ENCODE peak calls at places on chromosome 11, in nine cellular contexts. M is A549, E is stomach, A is IMR-90, W is body of pancreas, H is esophagus squamous epithelium, Y is GM12878, I is Peyer's patch, O is ovary. G is an unnamed sample.

GRCh38 chr11:13668957-13669521 is 571 bp downstream of the FAR1 start:
- DNase-seq in Y (no peak), O (no peak), M (peak), H (no peak), E (peak), W (peak), A (peak), I (peak), G (no peak)

GRCh38 chr11:19844806-19845205 is 132.2 kb downstream of the NAV2 start:
- DNase-seq in I (no peak), E (no peak), O (no peak), M (no peak), H (no peak), Y (no peak), A (no peak), W (no peak), G (no peak)

GRCh38 chr11:105315287-105315686 is 175.7 kb upstream of the CARD18 start:
- DNase-seq in W (no peak), O (no peak), I (no peak), Y (no peak), M (no peak), A (no peak), E (no peak), H (no peak), G (no peak)

GRCh38 chr11:72584293-72584921 is 89.8 kb downstream of the PDE2A start:
- DNase-seq in I (peak), M (no peak), H (no peak), A (peak), W (peak), Y (no peak), O (peak), E (peak), G (no peak)

GRCh38 chr11:1087961-1088926 is 13.6 kb downstream of the MUC2 start:
- DNase-seq in Y (no peak), I (no peak), O (no peak), H (no peak), E (no peak), W (no peak), A (no peak), M (no peak), G (no peak)

GRCh38 chr11:19770277-19770676 is 57.6 kb downstream of the NAV2 start:
- DNase-seq in W (no peak), I (no peak), H (no peak), M (no peak), O (no peak), E (no peak), Y (no peak), A (no peak), G (no peak)

GRCh38 chr11:81033779-81034550 is 1593.1 kb upstream of the TENM4 start:
- DNase-seq in M (no peak), A (no peak), E (no peak), O (no peak), Y (no peak), I (no peak), H (no peak), W (no peak), G (no peak)

GRCh38 chr11:44982496-44983062 is 31.9 kb upstream of the TP53I11 start:
- DNase-seq in H (no peak), A (no peak), E (no peak), I (peak), Y (no peak), O (no peak), W (no peak), M (no peak), G (no peak)

GRCh38 chr11:117316197-117316961 is at the start of gene BACE1:
- DNase-seq in M (peak), W (peak), I (peak), E (peak), A (peak), Y (no peak), O (peak), H (no peak), G (peak)

GRCh38 chr11:126518130-126518995 is 162.9 kb downstream of the ST3GAL4 start:
- DNase-seq in E (no peak), A (no peak), H (no peak), Y (no peak), M (no peak), O (no peak), W (no peak), I (no peak), G (no peak)
- H3K4me3 ChIP-seq in E (no peak), A (no peak), H (no peak), Y (no peak), M (no peak), O (no peak), W (no peak), I (no peak), G (no peak)

DNA sequence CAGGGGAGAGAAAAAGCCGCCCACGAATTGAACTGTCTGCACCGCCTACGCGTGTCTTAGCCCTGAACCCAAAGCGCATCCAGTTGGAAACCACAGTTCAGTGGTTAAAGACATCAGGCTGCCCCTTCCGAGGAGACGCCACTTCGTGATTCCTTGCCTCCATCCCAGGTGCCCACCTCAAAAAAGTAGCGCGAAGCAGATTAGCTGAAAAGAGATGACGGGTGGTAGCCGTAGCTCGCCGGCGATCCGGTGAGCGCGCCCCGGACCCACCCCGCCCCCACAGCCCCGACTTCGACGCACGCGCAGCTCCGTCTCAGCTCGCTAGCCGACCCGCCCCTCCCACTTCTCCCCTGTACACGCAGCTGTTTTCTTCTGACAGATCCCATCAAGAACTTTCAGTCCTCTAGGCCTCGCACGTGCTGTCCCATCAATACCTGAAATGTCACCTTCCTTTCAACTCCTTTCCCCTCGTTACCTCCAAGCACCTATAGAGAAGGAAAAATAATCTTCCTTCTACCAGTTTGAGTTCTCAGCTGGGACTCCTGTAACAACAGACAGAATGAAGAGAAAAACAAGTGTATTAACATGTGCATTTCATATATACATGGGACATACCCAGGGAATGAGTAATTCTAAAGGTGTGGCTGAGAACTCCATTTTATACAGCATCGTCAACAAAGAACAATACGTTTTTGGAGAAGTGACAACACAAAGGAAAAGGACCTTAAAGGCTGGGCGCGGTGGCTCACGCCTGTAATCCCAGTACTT is 49.5 kb downstream of the OR4D9 start:
- DNase-seq in W (peak), Y (peak), E (peak), I (peak), H (peak), O (peak), A (peak), M (peak), G (peak)
- TF ChIP-seq POLR2A in W (peak), Y (peak), E (no peak), I (no peak), H (peak), O (peak), A (no peak), M (no peak), G (peak)

GRCh38 chr11:65181569-65182257 is at the start of gene CAPN1:
- DNase-seq in M (peak), A (peak), Y (peak), O (peak), H (peak), W (peak), E (peak), I (peak), G (peak)
- TF ChIP-seq CTCF in M (no peak), A (no peak), Y (no peak), O (no peak), H (no peak), W (no peak), E (no peak), I (peak), G (no peak)

DNA sequence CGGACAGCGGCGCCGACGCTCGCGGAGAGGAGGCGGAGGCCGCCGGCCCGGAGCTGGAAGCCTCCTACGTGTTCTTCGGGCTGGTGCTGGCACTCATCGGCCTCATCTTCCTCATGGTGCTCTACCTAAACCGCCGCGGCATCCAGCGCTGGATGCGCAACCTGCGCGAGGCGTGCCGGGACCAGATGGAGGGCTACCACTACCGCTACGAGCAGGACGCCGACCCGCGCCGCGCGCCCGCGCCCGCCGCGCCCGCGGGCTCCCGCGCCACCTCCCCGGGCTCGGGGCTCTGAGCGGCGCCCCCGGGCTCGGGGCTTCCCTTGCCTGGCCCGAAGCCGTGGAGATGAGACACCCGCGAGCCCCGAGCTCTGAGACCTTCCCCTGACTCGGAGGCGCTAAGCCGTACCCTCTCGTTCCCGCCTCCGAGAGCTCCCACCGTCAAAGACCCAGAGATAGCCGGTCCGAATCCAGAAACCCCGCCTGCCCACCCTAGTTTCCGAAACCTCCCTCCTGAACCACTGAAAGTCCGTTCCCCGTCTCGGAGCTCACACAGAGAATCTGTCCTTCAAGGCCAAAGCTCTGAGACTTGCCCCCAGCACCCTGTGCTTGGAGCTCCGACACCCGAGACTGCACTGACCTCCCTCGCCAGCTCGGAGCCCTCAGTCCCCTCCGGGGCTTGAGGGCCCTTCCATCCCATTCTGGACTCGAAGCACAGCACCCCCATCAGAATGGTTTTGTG is 1.5 kb downstream of the TPBGL start:
- DNase-seq in O (no peak), W (no peak), A (no peak), E (peak), Y (no peak), H (no peak), M (no peak), I (no peak), G (peak)
- H3K4me3 ChIP-seq in O (peak), W (no peak), A (peak), E (peak), Y (peak), H (peak), M (peak), I (peak), G (no peak)

GRCh38 chr11:119377961-119378667 is 3.4 kb downstream of the USP2 start:
- DNase-seq in M (no peak), E (no peak), W (no peak), O (no peak), Y (no peak), H (no peak), A (no peak), I (no peak), G (no peak)

GRCh38 chr11:119377112-119377901 is 4.2 kb downstream of the USP2 start:
- DNase-seq in W (peak), H (no peak), E (no peak), Y (no peak), O (no peak), A (no peak), M (no peak), I (no peak), G (no peak)

GRCh38 chr11:119380160-119380815 is 1.2 kb downstream of the USP2 start:
- DNase-seq in E (no peak), M (no peak), O (peak), Y (no peak), W (peak), A (no peak), I (no peak), H (no peak), G (no peak)

GRCh38 chr11:119380816-119381185 is 689 bp downstream of the USP2 start:
- DNase-seq in O (no peak), M (no peak), I (no peak), H (no peak), Y (no peak), A (no peak), W (no peak), E (no peak), G (no peak)

GRCh38 chr11:119378851-119379465 is 2.5 kb downstream of the USP2 start:
- DNase-seq in O (no peak), E (no peak), H (no peak), I (no peak), A (no peak), W (no peak), Y (no peak), M (no peak), G (no peak)
- TF ChIP-seq POLR2A in O (no peak), E (no peak), H (no peak), I (no peak), A (no peak), W (no peak), Y (no peak), M (no peak), G (no peak)

DNA sequence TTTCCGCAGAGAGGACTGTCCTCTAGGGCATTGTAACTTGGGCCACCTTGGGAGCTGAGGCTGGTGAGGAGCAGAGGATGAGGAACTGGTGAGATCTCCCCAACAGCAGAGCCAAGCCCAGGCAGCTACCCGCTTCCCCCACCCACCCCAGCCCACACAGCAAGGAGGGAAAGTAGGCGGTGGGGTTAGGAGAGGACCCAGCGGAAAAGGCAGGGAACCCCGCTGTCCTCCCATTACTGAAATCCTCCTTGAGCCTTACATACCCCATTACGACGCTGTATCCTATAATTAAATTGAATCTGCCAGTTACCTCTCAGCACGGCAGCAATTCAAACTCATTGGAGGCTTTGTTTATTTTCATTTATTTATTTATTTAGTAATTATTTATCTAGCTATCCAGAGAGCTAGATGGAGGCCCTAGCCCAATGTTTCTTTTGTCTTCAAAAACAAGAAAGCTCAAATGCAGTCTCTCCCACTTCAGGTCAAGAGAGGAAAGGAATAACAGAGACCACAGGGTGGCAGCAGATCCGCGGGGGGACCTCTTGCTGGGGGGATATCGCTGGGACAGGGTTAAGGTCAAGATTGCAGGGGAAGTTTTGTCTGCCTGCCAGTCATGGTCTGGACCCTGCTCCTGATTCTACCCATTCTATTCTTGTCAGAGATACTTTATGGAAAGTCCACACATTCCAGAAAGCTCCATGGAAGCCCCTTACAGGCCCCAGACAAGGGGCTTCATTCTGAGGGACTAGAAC is 218.0 kb downstream of the ST3GAL4 start:
- DNase-seq in M (no peak), O (no peak), A (no peak), I (no peak), Y (no peak), W (no peak), E (no peak), H (no peak), G (no peak)
- TF ChIP-seq CTCF in M (peak), O (no peak), A (peak), I (no peak), Y (peak), W (no peak), E (no peak), H (no peak), G (no peak)

GRCh38 chr11:26268980-26269660 is 62.8 kb upstream of the ANO3 start:
- DNase-seq in E (no peak), Y (no peak), W (no peak), A (no peak), H (no peak), I (no peak), O (no peak), M (no peak), G (no peak)
- H3K4me3 ChIP-seq in E (no peak), Y (no peak), W (no peak), A (no peak), H (no peak), I (no peak), O (no peak), M (no peak), G (no peak)

GRCh38 chr11:112661571-112661970 is 299.6 kb upstream of the NCAM1 start:
- DNase-seq in A (no peak), Y (no peak), M (no peak), E (no peak), O (no peak), W (no peak), H (no peak), I (no peak), G (no peak)
- TF ChIP-seq POLR2A in A (no peak), Y (no peak), M (no peak), E (no peak), O (no peak), W (no peak), H (no peak), I (no peak), G (no peak)

DNA sequence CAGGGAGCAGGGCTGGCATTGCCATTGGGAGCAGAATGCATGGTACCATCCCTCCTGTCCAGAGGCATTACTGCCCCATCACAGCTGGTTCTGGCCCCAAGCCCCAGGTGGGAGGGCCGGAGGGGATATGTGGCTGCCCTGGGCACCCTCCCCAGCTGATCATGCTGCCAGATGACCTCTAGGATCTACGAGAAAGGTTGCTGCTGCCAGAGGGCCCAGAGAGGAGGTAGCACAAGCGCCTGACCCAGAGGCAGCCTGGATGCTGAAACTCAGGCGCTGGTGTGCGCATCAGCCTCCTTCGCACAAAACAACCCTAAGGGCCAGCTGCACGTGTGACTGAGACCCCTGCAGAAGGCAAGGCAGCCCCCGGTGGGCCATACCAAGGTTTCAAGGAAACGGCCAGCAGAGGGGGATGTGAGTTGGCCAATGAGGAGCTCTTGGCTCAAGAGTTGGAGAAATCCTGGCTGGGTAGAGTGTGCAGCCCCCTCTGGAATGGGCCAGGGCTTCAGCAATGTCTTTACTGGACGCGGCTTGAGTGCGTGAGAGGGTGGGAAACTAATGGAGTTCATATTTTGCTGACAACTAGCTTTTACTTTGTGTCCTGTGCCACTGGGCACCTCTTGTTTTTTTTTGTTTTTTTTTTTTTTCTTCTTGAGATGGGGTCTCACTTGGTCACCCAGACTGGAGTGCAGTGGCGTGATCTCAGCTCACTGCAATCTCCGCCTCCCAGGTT is 88.3 kb upstream of the PARVA start:
- DNase-seq in O (peak), H (no peak), Y (no peak), M (no peak), A (no peak), I (no peak), W (no peak), E (no peak), G (no peak)
- TF ChIP-seq CTCF in O (no peak), H (no peak), Y (no peak), M (peak), A (no peak), I (no peak), W (no peak), E (no peak), G (no peak)

GRCh38 chr11:46674463-46675287 is 25.7 kb downstream of the ARHGAP1 start:
- DNase-seq in O (no peak), W (no peak), M (no peak), Y (no peak), I (no peak), H (no peak), A (peak), E (no peak), G (no peak)
- H3K4me3 ChIP-seq in O (no peak), W (no peak), M (no peak), Y (no peak), I (no peak), H (no peak), A (no peak), E (no peak), G (no peak)

G was measured in uterus.